ENCODE peak calls at places on chromosomes 12 and 14, in four cellular contexts. X is H54; R is lower leg skin; S is activated naive CD8-positive, alpha-beta T cell treated with anti-CD3 and anti-CD28 coated beads, Interleukin-2, amount 10 ng/mL, durations not matched to agents 7 days and 5 days. H is an unnamed sample.

GRCh38 chr14:93146119-93146518 is 30.4 kb upstream of the ITPK1 start:
- DNase-seq in X (no peak), S (no peak), R (no peak), H (no peak)

GRCh38 chr12:32120419-32120818 is 13.8 kb downstream of the BICD1 start:
- DNase-seq in S (no peak), R (no peak), X (no peak), H (no peak)

GRCh38 chr12:25058619-25059018 is 109.7 kb upstream of the BCAT1 start:
- DNase-seq in X (no peak), R (no peak), S (no peak), H (no peak)

GRCh38 chr14:39396448-39396847 is 35.8 kb downstream of the FBXO33 start:
- DNase-seq in S (no peak), R (no peak), X (no peak), H (no peak)

GRCh38 chr12:48758186-48758585 is 30.7 kb downstream of the ADCY6 start:
- DNase-seq in X (no peak), R (no peak), S (no peak), H (no peak)

GRCh38 chr14:69424139-69424923 is 25.8 kb downstream of the SLC39A9 start:
- DNase-seq in S (no peak), X (no peak), R (no peak), H (no peak)

GRCh38 chr14:25049559-25050493 is at the start of gene STXBP6:
- DNase-seq in S (peak; percentile 36), X (no peak), R (peak; percentile 93), H (no peak)

GRCh38 chr14:51094282-51094821 is 553 bp downstream of the TRIM9 start:
- DNase-seq in X (no peak), R (peak; percentile 86), S (peak; percentile 59), H (no peak)

GRCh38 chr14:96582995-96583394 is 80.8 kb downstream of the PAPOLA start:
- DNase-seq in X (no peak), S (no peak), R (no peak), H (no peak)

GRCh38 chr12:79067977-79068376 is 203.4 kb downstream of the SYT1 start:
- DNase-seq in X (no peak), S (no peak), R (no peak), H (no peak)

GRCh38 chr14:61544448-61545202 is 150.7 kb upstream of the HIF1A start:
- DNase-seq in X (no peak), R (peak; percentile 69), S (no peak), H (no peak)

GRCh38 chr12:3604750-3605638 is 114.0 kb downstream of the PRMT8 start:
- DNase-seq in S (no peak), X (no peak), R (no peak), H (no peak)

GRCh38 chr14:73825551-73826188 is 26.0 kb upstream of the PTGR2 start:
- DNase-seq in X (peak; percentile 45), R (peak; percentile 98), S (peak; percentile 75), H (peak; percentile 47)

GRCh38 chr14:70641548-70642312 is at the start of gene TTC9:
- DNase-seq in X (no peak), S (peak; percentile 70), R (no peak), H (peak; percentile 24)

GRCh38 chr14:102777711-102778615 is 714 bp downstream of the TRAF3 start:
- DNase-seq in R (no peak), X (no peak), S (peak; percentile 62), H (no peak)

GRCh38 chr12:104733717-104734175 is 224.3 kb downstream of the SLC41A2 start:
- DNase-seq in X (no peak), S (no peak), R (no peak), H (no peak)

GRCh38 chr12:124994435-124994975 is 1.1 kb downstream of the BRI3BP start:
- DNase-seq in S (no peak), X (no peak), R (no peak), H (no peak)

GRCh38 chr12:116277393-116278258 is at the start of gene MED13L:
- DNase-seq in X (peak; percentile 97), S (peak; percentile 95), R (peak; percentile 97), H (peak; percentile 82)

GRCh38 chr12:97267803-97268202 is 194.8 kb upstream of the RMST start:
- DNase-seq in R (no peak), X (no peak), S (no peak), H (no peak)

H was measured in T-helper 22 cell.